ENCODE peak calls at places on chromosomes 3 and 15, in four cellular contexts. D is endodermal cell, I is mammary epithelial cell, Y is tibial artery. M is an unnamed sample.

GRCh38 chr15:80906159-80906775 is 83.4 kb downstream of the MESD start:
- DNase-seq in Y (no peak), D (no peak), I (no peak), M (no peak)

GRCh38 chr3:113142476-113142875 is 68.9 kb upstream of the BOC start:
- DNase-seq in I (no peak), D (no peak), Y (no peak), M (no peak)

GRCh38 chr15:73593278-73594074 is 39.7 kb downstream of the NPTN start:
- DNase-seq in I (no peak), Y (no peak), D (no peak), M (no peak)

GRCh38 chr15:88759872-88760271 is 43.4 kb upstream of the ACAN start:
- DNase-seq in I (no peak), Y (no peak), D (no peak), M (no peak)

GRCh38 chr3:99934984-99935797 is 117.5 kb downstream of the CMSS1 start:
- DNase-seq in Y (no peak), I (peak), D (no peak), M (no peak)

GRCh38 chr3:73259291-73259690 is 197.8 kb downstream of the EBLN2 start:
- DNase-seq in Y (no peak), D (no peak), I (no peak), M (no peak)

GRCh38 chr3:71500696-71501095 is 82.8 kb downstream of the FOXP1 start:
- DNase-seq in I (no peak), Y (no peak), D (no peak), M (no peak)

GRCh38 chr3:141360888-141361598 is 7.3 kb upstream of the ZBTB38 start:
- DNase-seq in Y (no peak), I (peak), D (peak), M (peak)

GRCh38 chr15:32641517-32642059 is at the start of gene SCG5:
- DNase-seq in I (no peak), D (peak), Y (no peak), M (no peak)

GRCh38 chr3:113714702-113715101 is 18.3 kb upstream of the USF3 start:
- DNase-seq in Y (no peak), D (no peak), I (no peak), M (no peak)

GRCh38 chr3:116153174-116153573 is 292.1 kb downstream of the LSAMP start:
- DNase-seq in I (no peak), D (no peak), Y (no peak), M (no peak)

GRCh38 chr3:66466606-66467270 is 34.1 kb downstream of the LRIG1 start:
- DNase-seq in Y (no peak), I (no peak), D (no peak), M (no peak)

GRCh38 chr3:4376499-4376898 is 73.3 kb downstream of the SETMAR start:
- DNase-seq in Y (no peak), I (peak), D (no peak), M (no peak)

GRCh38 chr3:3693593-3693992 is 105.6 kb upstream of the LRRN1 start:
- DNase-seq in D (no peak), Y (no peak), I (no peak), M (no peak)

GRCh38 chr3:193883551-193883950 is 252.4 kb upstream of the HES1 start:
- DNase-seq in D (no peak), I (peak), Y (no peak), M (no peak)

GRCh38 chr3:100425321-100425720 is 24.0 kb downstream of the LNP1 start:
- DNase-seq in Y (no peak), I (peak), D (no peak), M (no peak)

GRCh38 chr15:39084683-39085530 is 496.0 kb upstream of the THBS1 start:
- DNase-seq in D (no peak), Y (no peak), I (peak), M (peak)

GRCh38 chr3:156449712-156450574 is 105.0 kb downstream of the SSR3 start:
- DNase-seq in I (peak), Y (no peak), D (no peak), M (no peak)

GRCh38 chr15:83475551-83475950 is 28.4 kb downstream of the SH3GL3 start:
- DNase-seq in D (no peak), I (peak), Y (no peak), M (no peak)

GRCh38 chr3:126554560-126555525 is 3.9 kb downstream of the C3orf22 start:
- DNase-seq in Y (no peak), D (peak), I (no peak), M (peak)

GRCh38 chr15:93566777-93567176 is 477.8 kb upstream of the RGMA start:
- DNase-seq in I (peak), D (no peak), Y (no peak), M (no peak)

GRCh38 chr3:55955891-55956477 is 468.9 kb upstream of the WNT5A start:
- DNase-seq in D (no peak), I (no peak), Y (no peak), M (no peak)

GRCh38 chr3:144182501-144182900 is 210.9 kb downstream of the DIPK2A start:
- DNase-seq in D (no peak), I (no peak), Y (no peak), M (no peak)

GRCh38 chr3:186367631-186368030 is 5.6 kb upstream of the DGKG start:
- DNase-seq in D (no peak), Y (no peak), I (no peak), M (no peak)

GRCh38 chr3:51929420-51930003 is 12.2 kb downstream of the RRP9 start:
- DNase-seq in I (no peak), Y (no peak), D (peak), M (no peak)